ENCODE peak calls at places on chromosomes 6 and 20, in four cellular contexts. J is sigmoid colon; G is heart right ventricle; U is naive thymus-derived CD4-positive, alpha-beta T cell. W is an unnamed sample.

GRCh38 chr6:13195826-13196225 is 132.5 kb downstream of the TBC1D7 start:
- DNase-seq in J (no peak), G (no peak), U (no peak), W (no peak)

GRCh38 chr6:45970326-45970725 is 45.3 kb downstream of the CLIC5 start:
- DNase-seq in J (no peak), G (no peak), U (no peak), W (no peak)

GRCh38 chr6:108564178-108564577 is 3.5 kb downstream of the FOXO3 start:
- DNase-seq in J (no peak), G (no peak), U (no peak), W (no peak)

GRCh38 chr20:63693079-63693974 is 3.1 kb upstream of the TNFRSF6B start:
- DNase-seq in J (peak), G (no peak), U (no peak), W (no peak)

GRCh38 chr6:55445648-55446204 is 118.5 kb downstream of the GFRAL start:
- DNase-seq in J (no peak), G (no peak), U (no peak), W (peak)

GRCh38 chr6:133590196-133590595 is 298.7 kb upstream of the TCF21 start:
- DNase-seq in J (no peak), G (no peak), U (no peak), W (no peak)

GRCh38 chr20:15596220-15596875 is 976.9 kb downstream of the KIF16B start:
- DNase-seq in J (no peak), G (no peak), U (no peak), W (no peak)

GRCh38 chr6:81889644-81890043 is 137.2 kb upstream of the TENT5A start:
- DNase-seq in J (no peak), G (no peak), U (no peak), W (no peak)

GRCh38 chr20:50588034-50588736 is 78.0 kb downstream of the PTPN1 start:
- DNase-seq in J (peak), G (peak), U (peak), W (peak)

GRCh38 chr20:51966296-51966971 is 164.1 kb upstream of the SALL4 start:
- DNase-seq in J (peak), G (peak), U (no peak), W (peak)

GRCh38 chr6:1426416-1426815 is 37.0 kb downstream of the FOXF2 start:
- DNase-seq in J (no peak), G (no peak), U (no peak), W (no peak)

GRCh38 chr6:96460052-96460700 is 61.4 kb upstream of the UFL1 start:
- DNase-seq in J (no peak), G (no peak), U (no peak), W (no peak)

DNA sequence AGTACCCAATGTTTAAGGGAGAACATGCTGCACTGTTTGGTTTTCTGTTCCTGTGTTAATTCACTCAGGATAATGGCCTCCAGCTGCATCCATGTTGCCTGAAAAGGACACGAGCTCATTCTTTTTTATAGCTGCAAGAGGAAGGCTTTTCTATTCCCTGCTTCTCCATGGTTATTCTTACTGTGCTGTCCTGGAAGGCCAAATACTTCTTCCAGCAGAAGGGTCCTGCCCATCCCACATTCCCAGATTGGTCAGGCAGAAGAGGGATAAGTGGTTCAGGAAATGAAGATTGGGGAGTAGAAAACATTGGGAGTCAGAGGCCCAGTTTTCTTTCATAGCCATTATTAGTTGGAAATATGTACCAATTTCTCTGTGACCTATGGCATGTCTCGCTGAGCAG is 122.4 kb downstream of the TCP11 start:
- DNase-seq in J (no peak), G (no peak), U (no peak), W (no peak)
- H3K4me3 ChIP-seq in J (peak), G (peak), U (no peak), W (peak)

GRCh38 chr6:154555075-154555677 is 44.7 kb upstream of the CNKSR3 start:
- DNase-seq in J (no peak), G (no peak), U (no peak), W (no peak)
- H3K27ac ChIP-seq in J (peak), G (no peak), U (no peak), W (no peak)

DNA sequence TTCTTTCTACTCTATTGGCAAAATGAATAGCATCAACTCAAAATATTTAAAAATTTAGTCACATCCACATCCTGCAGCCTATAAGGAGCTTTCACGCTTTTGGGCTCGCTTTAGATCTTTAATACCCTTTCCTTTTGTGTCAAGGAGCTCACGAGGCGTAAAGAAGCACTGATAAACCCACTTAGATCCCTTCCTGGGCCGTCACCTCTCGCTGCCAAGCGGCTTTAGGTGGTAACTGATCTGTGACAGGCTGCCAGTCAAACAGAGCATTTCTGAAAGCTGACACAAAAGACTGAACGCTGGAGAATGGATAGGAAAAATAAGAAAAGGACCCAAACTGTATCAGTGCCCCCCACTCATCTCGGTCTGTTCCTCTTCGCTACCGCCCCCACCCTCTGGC is 385.7 kb upstream of the MMS22L start:
- DNase-seq in J (no peak), G (no peak), U (no peak), W (no peak)
- H3K4me3 ChIP-seq in J (no peak), G (peak), U (no peak), W (no peak)

GRCh38 chr6:111808493-111808892 is 64.8 kb downstream of the FYN start:
- DNase-seq in J (no peak), G (no peak), U (peak), W (no peak)

GRCh38 chr6:111809264-111809663 is 64.0 kb downstream of the FYN start:
- DNase-seq in J (no peak), G (no peak), U (no peak), W (no peak)

GRCh38 chr6:111813247-111814162 is 59.7 kb downstream of the FYN start:
- DNase-seq in J (no peak), G (no peak), U (no peak), W (no peak)

GRCh38 chr6:111812080-111813038 is 60.9 kb downstream of the FYN start:
- DNase-seq in J (no peak), G (no peak), U (no peak), W (no peak)

GRCh38 chr6:111810321-111811235 is 62.7 kb downstream of the FYN start:
- DNase-seq in J (no peak), G (no peak), U (no peak), W (no peak)
- H3K27ac ChIP-seq in J (no peak), G (no peak), U (peak), W (no peak)

GRCh38 chr6:21592953-21593352 is 598 bp upstream of the SOX4 start:
- DNase-seq in J (no peak), G (no peak), U (no peak), W (no peak)
- H3K4me3 ChIP-seq in J (peak), G (peak), U (peak), W (no peak)

DNA sequence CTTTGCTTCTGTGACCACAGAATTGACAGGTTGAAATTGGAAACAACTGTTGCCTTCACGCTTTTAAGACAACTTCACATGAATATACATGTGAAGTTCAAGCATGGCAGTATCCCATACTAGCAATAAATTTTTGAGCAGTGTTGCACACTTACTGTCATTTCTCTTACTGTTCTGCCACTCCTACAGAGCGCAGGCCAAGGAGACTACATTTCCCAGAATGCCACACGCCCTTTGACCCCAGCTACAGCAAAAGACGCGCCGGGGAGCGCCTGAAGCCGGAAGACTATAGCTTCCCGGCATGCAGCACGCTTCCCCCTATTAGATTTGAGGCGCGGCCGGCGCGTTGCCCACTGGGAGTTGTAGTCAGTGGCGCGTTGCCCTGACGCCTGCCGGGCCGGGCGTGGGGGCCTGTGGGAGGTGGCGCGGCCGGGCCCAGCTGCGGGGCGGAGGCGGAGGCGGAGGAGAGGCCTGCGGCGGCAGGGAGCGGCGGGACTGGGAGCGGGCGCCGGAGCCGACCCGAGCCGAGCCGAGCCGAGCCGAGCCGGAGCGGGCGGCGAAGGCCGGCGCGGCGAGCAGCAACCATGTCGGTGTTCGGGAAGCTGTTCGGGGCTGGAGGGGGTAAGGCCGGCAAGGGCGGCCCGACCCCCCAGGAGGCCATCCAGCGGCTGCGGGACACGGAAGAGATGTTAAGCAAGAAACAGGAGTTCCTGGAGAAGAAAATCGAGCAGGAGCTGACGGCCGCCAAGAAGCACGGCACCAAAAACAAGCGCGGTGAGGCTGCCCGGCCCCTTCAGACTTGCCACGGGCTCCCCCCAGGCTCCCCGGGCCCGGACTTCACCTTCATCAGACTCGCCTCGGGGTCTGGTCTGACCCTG is at the start of gene CHMP4B:
- DNase-seq in J (peak), G (peak), U (peak), W (peak)
- H3K27ac ChIP-seq in J (peak), G (peak), U (peak), W (peak)

DNA sequence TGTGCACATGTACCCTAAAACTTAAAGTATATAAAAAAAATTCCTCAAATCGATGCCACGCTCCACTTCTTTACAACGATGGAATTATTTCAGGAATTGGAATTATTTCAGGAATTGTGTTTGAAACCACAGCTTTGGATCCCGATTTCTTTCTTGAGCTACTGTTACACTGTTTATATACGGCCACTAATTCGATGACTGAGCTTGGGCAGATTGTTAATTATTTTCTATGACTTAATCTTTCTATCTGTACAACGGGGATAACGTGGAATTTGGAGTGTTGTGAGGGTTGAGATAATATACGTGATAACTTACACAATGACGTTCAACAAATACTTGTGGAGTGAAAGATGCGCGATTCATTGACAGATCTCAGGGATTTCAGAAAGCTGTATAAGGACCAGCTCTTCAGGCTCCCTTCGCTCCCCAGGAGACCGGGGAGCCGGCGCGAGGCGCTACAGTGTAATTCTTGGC is 171.3 kb downstream of the SLC16A10 start:
- DNase-seq in J (no peak), G (no peak), U (no peak), W (no peak)
- H3K4me3 ChIP-seq in J (peak), G (peak), U (peak), W (no peak)